ENCODE peak calls at places on chromosomes 11 and 22, in ten cellular contexts. E is dorsolateral prefrontal cortex, F is HCT116, P is cardiac muscle cell, W is epithelial cell of proximal tubule, Y is cardiac fibroblast, T is GM23248, V is vagina, J is fibroblast of pulmonary artery, Z is pancreas. U is an unnamed sample.

GRCh38 chr11:14973621-14974020 is 1.5 kb upstream of the CALCA start:
- DNase-seq in Z (peak; percentile 74), T (peak; percentile 47), E (no peak), Y (peak; percentile 11), P (peak; percentile 44), F (no peak), V (no peak), J (no peak), W (no peak), U (peak; percentile 26)

GRCh38 chr11:46346886-46347636 is at the start of gene DGKZ:
- DNase-seq in W (no peak), Z (peak; percentile 97), E (peak; percentile 78), Y (peak; percentile 89), V (no peak), F (peak; percentile 35), J (peak; percentile 81), P (peak; percentile 90), T (peak; percentile 88), U (peak; percentile 88)

GRCh38 chr22:44448271-44448780 is 49.7 kb downstream of the RTL6 start:
- DNase-seq in W (peak; percentile 76), V (no peak), Z (no peak), F (no peak), Y (peak; percentile 95), J (peak; percentile 96), P (no peak), E (no peak), T (peak; percentile 98), U (no peak)

GRCh38 chr11:81004576-81004975 is 1563.7 kb upstream of the TENM4 start:
- DNase-seq in F (no peak), E (no peak), J (no peak), V (no peak), W (no peak), P (no peak), Z (no peak), T (no peak), Y (no peak), U (no peak)

GRCh38 chr11:122215244-122215992 is 99.4 kb upstream of the BLID start:
- DNase-seq in V (no peak), F (peak; percentile 51), Y (peak; percentile 99), T (peak; percentile 95), Z (peak; percentile 89), E (peak; percentile 78), W (no peak), J (peak; percentile 97), P (peak; percentile 78), U (peak; percentile 13)

GRCh38 chr11:87180743-87181142 is 143.0 kb downstream of the TMEM135 start:
- DNase-seq in V (no peak), W (no peak), Z (no peak), T (peak; percentile 73), P (no peak), Y (peak; percentile 77), F (no peak), E (no peak), J (peak; percentile 68), U (no peak)

GRCh38 chr22:22465782-22466181 is 42.8 kb downstream of the ZNF280B start:
- DNase-seq in T (peak; percentile 22), F (no peak), V (no peak), P (no peak), Y (no peak), W (no peak), Z (no peak), E (no peak), J (no peak), U (no peak)

GRCh38 chr22:39462443-39463147 is 5.8 kb downstream of the MGAT3 start:
- DNase-seq in T (no peak), F (no peak), J (no peak), Z (no peak), W (no peak), E (no peak), V (no peak), P (peak; percentile 65), Y (no peak), U (no peak)

GRCh38 chr11:2441171-2441570 is 3.1 kb downstream of the TRPM5 start:
- DNase-seq in T (no peak), V (no peak), Y (no peak), E (no peak), P (no peak), W (no peak), J (no peak), F (no peak), Z (peak; percentile 49), U (no peak)

GRCh38 chr11:13717331-13717730 is 48.9 kb downstream of the FAR1 start:
- DNase-seq in P (no peak), F (no peak), Y (peak; percentile 82), J (peak; percentile 76), V (no peak), E (no peak), W (peak; percentile 20), T (peak; percentile 84), Z (no peak), U (no peak)

GRCh38 chr11:19962795-19963163 is 197.5 kb downstream of the DBX1 start:
- DNase-seq in Z (no peak), F (no peak), V (no peak), J (peak; percentile 67), E (no peak), P (no peak), T (peak; percentile 90), W (peak; percentile 94), Y (peak; percentile 60), U (no peak)

DNA sequence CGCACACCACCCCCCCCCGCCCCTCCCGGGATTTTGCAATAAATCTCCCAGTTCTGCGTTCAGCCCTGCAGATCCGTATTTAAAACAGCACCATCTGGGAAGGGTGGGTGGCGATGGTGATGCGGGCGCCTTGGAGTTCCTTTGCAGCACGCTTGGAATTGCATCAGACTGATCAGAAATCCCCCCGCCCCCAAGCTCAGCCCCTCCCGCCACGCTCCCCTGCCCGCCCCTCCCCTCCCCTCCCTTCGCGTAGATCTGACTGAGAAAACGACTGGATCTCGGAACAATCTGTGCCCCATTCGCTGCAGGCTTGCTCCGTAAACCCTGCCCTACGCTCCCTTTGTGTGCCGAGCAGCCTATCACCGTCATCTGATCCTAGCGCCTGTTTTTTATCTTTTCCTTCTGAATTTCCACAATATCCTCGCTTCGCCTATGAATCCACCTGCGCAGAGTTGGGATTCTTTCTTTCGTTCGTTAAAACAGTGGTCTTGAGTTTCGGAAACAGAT is 18.1 kb upstream of the BDNF start:
- DNase-seq in Y (peak; percentile 74), T (peak; percentile 92), V (no peak), F (peak; percentile 73), E (no peak), W (peak; percentile 56), Z (no peak), P (peak; percentile 35), J (peak; percentile 86), U (no peak)
- H3K4me3 ChIP-seq in Y (peak overlapping the region; percentile 60), T (peak overlapping the region; percentile 85), V (peak overlapping the region; percentile 39), F (peak overlapping the region; percentile 57), E (peak overlapping the region; percentile 57), W (peak overlapping the region; percentile 64), Z (peak overlapping the region; percentile 20), P (peak overlapping the region; percentile 37), J (peak overlapping the region; percentile 71), U (no peak overlapping the region)

DNA sequence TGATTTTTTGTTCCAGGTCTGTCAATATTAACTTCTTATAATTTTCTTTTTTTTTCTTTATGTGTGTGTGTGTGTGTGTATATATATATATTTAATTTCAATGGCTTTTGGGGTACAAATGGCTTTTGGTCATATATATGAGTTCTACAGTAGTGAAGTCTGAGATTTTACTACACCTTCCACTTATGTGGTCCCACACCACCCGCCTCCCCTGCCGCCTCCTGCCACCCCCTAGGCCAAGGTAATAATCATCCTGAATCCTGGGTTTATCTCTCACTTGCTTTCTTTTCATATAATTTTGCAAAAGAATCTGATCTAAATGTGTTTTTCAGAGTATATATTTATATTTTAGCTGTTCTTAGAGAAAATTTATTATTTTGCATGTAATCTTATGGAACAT is 11.1 kb downstream of the NEAT1 start:
- DNase-seq in Y (peak; percentile 48), F (no peak), T (no peak), E (no peak), W (no peak), V (no peak), Z (no peak), P (no peak), J (peak; percentile 35), U (no peak)
- H3K4me3 ChIP-seq in Y (no peak overlapping the region), F (no peak overlapping the region), T (peak overlapping the region; percentile 93), E (no peak overlapping the region), W (no peak overlapping the region), V (no peak overlapping the region), Z (no peak overlapping the region), P (no peak overlapping the region), J (peak overlapping the region; percentile 96), U (peak overlapping the region; percentile 97)

GRCh38 chr22:36102995-36103394 is 57.6 kb downstream of the APOL3 start:
- DNase-seq in V (no peak), Y (no peak), F (no peak), T (no peak), E (no peak), W (no peak), J (no peak), P (no peak), Z (no peak), U (no peak)

GRCh38 chr22:36104435-36104834 is 56.1 kb downstream of the APOL3 start:
- DNase-seq in P (no peak), V (no peak), E (no peak), Z (no peak), T (no peak), J (no peak), F (no peak), W (no peak), Y (no peak), U (no peak)

GRCh38 chr22:36104988-36105387 is 55.6 kb downstream of the APOL3 start:
- DNase-seq in E (no peak), J (no peak), V (no peak), Y (no peak), T (peak; percentile 37), F (no peak), W (no peak), P (no peak), Z (no peak), U (no peak)

GRCh38 chr22:36103891-36104290 is 56.7 kb downstream of the APOL3 start:
- DNase-seq in Z (peak; percentile 7), P (no peak), Y (no peak), V (no peak), W (no peak), F (no peak), E (no peak), T (no peak), J (no peak), U (no peak)

GRCh38 chr22:36101756-36102155 is 58.8 kb downstream of the APOL3 start:
- DNase-seq in P (no peak), T (no peak), V (no peak), W (no peak), Y (no peak), J (no peak), E (no peak), F (no peak), Z (no peak), U (no peak)
- H3K4me3 ChIP-seq in P (no peak overlapping the region), T (no peak overlapping the region), V (no peak overlapping the region), W (no peak overlapping the region), Y (no peak overlapping the region), J (no peak overlapping the region), E (no peak overlapping the region), F (no peak overlapping the region), Z (no peak overlapping the region), U (no peak overlapping the region)

DNA sequence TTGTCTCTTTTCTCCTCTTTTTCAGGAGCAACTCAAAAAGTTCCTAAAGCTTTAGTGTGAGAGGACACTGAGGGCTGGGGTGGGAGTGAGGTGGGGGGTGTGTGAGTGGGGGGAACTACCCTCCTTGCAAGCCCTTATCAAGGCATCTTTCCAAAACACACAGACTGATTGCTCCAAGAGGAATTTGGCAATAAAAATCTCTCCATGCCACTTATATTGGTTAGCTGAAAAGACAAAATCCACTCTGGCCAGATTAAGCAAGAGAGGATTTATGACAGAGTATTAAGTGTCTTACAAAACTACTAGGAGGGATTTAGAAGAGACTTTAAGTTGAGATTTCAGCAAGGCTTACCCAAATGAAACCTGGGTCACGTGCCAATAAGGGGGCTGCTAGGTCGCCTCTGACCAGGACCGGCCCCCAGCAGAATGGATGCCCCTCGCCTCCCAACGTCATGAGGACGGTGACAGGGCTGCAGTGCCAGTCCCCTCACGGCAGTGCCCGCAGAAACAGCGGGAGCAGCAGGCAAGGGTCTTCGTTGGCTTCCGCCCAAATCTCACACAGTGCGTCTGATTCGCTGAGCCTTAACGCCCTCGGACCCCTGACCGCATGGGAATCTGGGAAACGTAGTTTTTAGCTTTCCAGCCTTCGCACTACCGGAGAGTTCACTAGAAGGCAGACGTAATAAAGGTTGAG is 22.1 kb upstream of the CTR9 start:
- DNase-seq in J (no peak), W (no peak), V (no peak), Z (no peak), T (peak; percentile 57), Y (peak; percentile 32), P (peak; percentile 70), F (no peak), E (no peak), U (no peak)
- H3K4me3 ChIP-seq in J (no peak overlapping the region), W (no peak overlapping the region), V (peak overlapping the region; percentile 23), Z (no peak overlapping the region), T (no peak overlapping the region), Y (no peak overlapping the region), P (peak overlapping the region; percentile 43), F (no peak overlapping the region), E (peak overlapping the region; percentile 8), U (no peak overlapping the region)

U was measured in CD4-positive, CD25-positive, alpha-beta regulatory T cell.